ENCODE peak calls at places on chromosome 2, in nine cellular contexts. J, F, I, Y, E, V, M, G and U are unnamed samples.

GRCh38 chr2:883260-884026 is 67.2 kb upstream of the SNTG2 start:
- DNase-seq in G (no peak), F (no peak), V (no peak), I (no peak), J (no peak), M (no peak), E (no peak), Y (no peak), U (no peak)

GRCh38 chr2:3127279-3127690 is 250.3 kb downstream of the EIPR1 start:
- DNase-seq in J (peak; percentile 67), I (peak; percentile 85), G (no peak), M (no peak), E (no peak), F (peak; percentile 60), V (no peak), Y (no peak), U (no peak)

GRCh38 chr2:118817469-118817868 is 30.0 kb downstream of the EN1 start:
- DNase-seq in V (no peak), E (no peak), Y (no peak), F (peak; percentile 24), J (no peak), G (no peak), I (no peak), M (no peak), U (no peak)

GRCh38 chr2:99403084-99403483 is 65.9 kb downstream of the EIF5B start:
- DNase-seq in Y (no peak), I (no peak), G (no peak), E (no peak), V (no peak), J (no peak), F (no peak), M (no peak), U (no peak)

GRCh38 chr2:2812648-2813047 is 481.6 kb upstream of the MYT1L start:
- DNase-seq in M (no peak), J (no peak), G (no peak), V (no peak), I (no peak), E (no peak), Y (no peak), F (no peak), U (no peak)

GRCh38 chr2:141923657-141924056 is 207.2 kb downstream of the LRP1B start:
- DNase-seq in Y (no peak), M (no peak), V (no peak), E (no peak), J (no peak), I (no peak), G (peak; percentile 86), F (no peak), U (no peak)

GRCh38 chr2:239329972-239330572 is 70.7 kb downstream of the HDAC4 start:
- DNase-seq in V (no peak), M (no peak), J (no peak), E (no peak), I (no peak), G (no peak), F (no peak), Y (no peak), U (no peak)

GRCh38 chr2:55311444-55311870 is 42.4 kb upstream of the MTIF2 start:
- DNase-seq in J (no peak), I (peak; percentile 8), M (no peak), G (no peak), Y (peak; percentile 33), F (no peak), V (peak; percentile 58), E (peak; percentile 56), U (no peak)

GRCh38 chr2:168453404-168453803 is 2.7 kb upstream of the CERS6 start:
- DNase-seq in I (no peak), J (no peak), V (no peak), F (no peak), G (no peak), E (no peak), Y (no peak), M (no peak), U (no peak)

GRCh38 chr2:233698740-233699139 is 6.0 kb downstream of the UGT1A6 start:
- DNase-seq in F (no peak), Y (no peak), E (no peak), V (no peak), G (no peak), J (no peak), M (no peak), I (no peak), U (no peak)

GRCh38 chr2:51758080-51758479 is 726.1 kb upstream of the NRXN1 start:
- DNase-seq in I (no peak), F (no peak), V (no peak), J (no peak), G (no peak), M (no peak), E (no peak), Y (no peak), U (no peak)

GRCh38 chr2:8090748-8091700 is 590.8 kb upstream of the ID2 start:
- DNase-seq in E (peak; percentile 79), I (peak; percentile 21), J (no peak), F (peak; percentile 20), V (peak; percentile 57), M (no peak), G (peak; percentile 86), Y (peak; percentile 72), U (no peak)

GRCh38 chr2:17821080-17821479 is 4.8 kb downstream of the MSGN1 start:
- DNase-seq in E (no peak), G (no peak), M (no peak), Y (no peak), J (no peak), I (no peak), F (no peak), V (no peak), U (no peak)

GRCh38 chr2:167279810-167280209 is 391.5 kb downstream of the XIRP2 start:
- DNase-seq in Y (no peak), F (no peak), I (no peak), J (no peak), M (no peak), E (no peak), V (no peak), G (no peak), U (no peak)

GRCh38 chr2:238945433-238946150 is 97.7 kb downstream of the TWIST2 start:
- DNase-seq in V (peak; percentile 27), J (no peak), Y (no peak), E (peak; percentile 13), G (peak; percentile 22), M (no peak), I (no peak), F (no peak), U (no peak)

GRCh38 chr2:193806088-193806774 is 1611.5 kb upstream of the TMEFF2 start:
- DNase-seq in E (no peak), I (no peak), F (no peak), J (no peak), M (no peak), G (no peak), V (no peak), Y (no peak), U (no peak)

GRCh38 chr2:203869610-203870042 is 2.1 kb downstream of the CTLA4 start:
- DNase-seq in G (no peak), E (peak; percentile 56), V (no peak), Y (peak; percentile 50), J (no peak), F (no peak), I (no peak), M (peak; percentile 59), U (no peak)

GRCh38 chr2:69770193-69770702 is 28.3 kb downstream of the ANXA4 start:
- DNase-seq in G (peak; percentile 90), E (peak; percentile 44), I (no peak), Y (peak; percentile 6), F (no peak), M (no peak), J (no peak), V (peak; percentile 81), U (no peak)

GRCh38 chr2:240947607-240948006 is 41.5 kb downstream of the CROCC2 start:
- DNase-seq in J (no peak), Y (no peak), F (no peak), I (no peak), M (no peak), G (no peak), V (no peak), E (no peak), U (no peak)

GRCh38 chr2:68744517-68744916 is 9.9 kb downstream of the ARHGAP25 start:
- DNase-seq in V (no peak), G (no peak), J (no peak), E (no peak), M (peak; percentile 3), F (no peak), Y (no peak), I (no peak), U (no peak)

GRCh38 chr2:105859694-105859951 is 114.9 kb downstream of the NCK2 start:
- DNase-seq in E (no peak), I (no peak), J (no peak), F (no peak), M (no peak), V (no peak), Y (no peak), G (no peak), U (no peak)

GRCh38 chr2:112486895-112487294 is 4.9 kb downstream of the TTL start:
- DNase-seq in F (no peak), J (no peak), V (no peak), G (no peak), E (peak; percentile 30), I (no peak), M (no peak), Y (peak; percentile 28), U (no peak)

GRCh38 chr2:54497738-54498680 is 41.9 kb downstream of the SPTBN1 start:
- DNase-seq in V (peak; percentile 16), J (no peak), F (peak; percentile 75), G (no peak), Y (no peak), M (no peak), I (peak; percentile 36), E (no peak), U (no peak)

GRCh38 chr2:228016402-228016801 is 145.0 kb downstream of the DAW1 start:
- DNase-seq in I (no peak), J (no peak), G (no peak), E (no peak), F (no peak), V (no peak), Y (no peak), M (no peak), U (peak; percentile 20)

GRCh38 chr2:145169285-145169684 is 649.4 kb upstream of the ZEB2 start:
- DNase-seq in F (peak; percentile 61), V (no peak), Y (no peak), I (no peak), J (no peak), E (no peak), M (no peak), G (no peak), U (no peak)

GRCh38 chr2:148926291-148926961 is 51.4 kb downstream of the KIF5C start:
- DNase-seq in M (peak; percentile 55), I (peak; percentile 34), Y (peak; percentile 44), F (no peak), E (peak; percentile 65), J (no peak), V (peak; percentile 23), G (no peak), U (peak; percentile 41)

GRCh38 chr2:74507926-74508520 is 528 bp upstream of the PCGF1 start:
- DNase-seq in M (peak; percentile 17), E (peak; percentile 25), F (peak; percentile 94), G (no peak), J (no peak), V (peak; percentile 32), Y (no peak), I (no peak), U (no peak)

GRCh38 chr2:134301099-134301970 is 47.5 kb downstream of the MGAT5 start:
- DNase-seq in V (no peak), F (no peak), J (no peak), G (peak; percentile 60), E (no peak), I (no peak), Y (no peak), M (no peak), U (no peak)